ENCODE peak calls at places on chromosomes 1 and 21, in five cellular contexts. O, L, Y, X and F are unnamed samples.

GRCh38 chr1:54287176-54287650 is 87.2 kb downstream of the MRPL37 start:
- DNase-seq in L (peak), X (peak), O (peak), Y (no peak), F (peak)

GRCh38 chr1:89632213-89633102 is 462 bp upstream of the LRRC8C start:
- DNase-seq in X (peak), L (peak), Y (peak), O (peak), F (peak)

GRCh38 chr1:33047839-33048305 is 11.2 kb upstream of the AK2 start:
- DNase-seq in O (no peak), X (no peak), Y (no peak), L (no peak), F (no peak)

GRCh38 chr1:154213274-154213673 is 7.1 kb upstream of the CFAP141 start:
- DNase-seq in L (no peak), Y (peak), O (no peak), X (no peak), F (no peak)

GRCh38 chr1:172298146-172298545 is 122.3 kb upstream of the C1orf105 start:
- DNase-seq in X (no peak), Y (no peak), L (no peak), O (no peak), F (no peak)

GRCh38 chr1:180646547-180646946 is 14.7 kb downstream of the XPR1 start:
- DNase-seq in L (no peak), Y (no peak), X (no peak), O (no peak), F (no peak)

GRCh38 chr1:95033843-95034242 is 38.9 kb downstream of the ALG14 start:
- DNase-seq in Y (no peak), L (no peak), X (no peak), O (no peak), F (no peak)

GRCh38 chr1:112805155-112805853 is 90.2 kb upstream of the PPM1J start:
- DNase-seq in O (no peak), X (peak), L (no peak), Y (no peak), F (no peak)

GRCh38 chr1:208276757-208277435 is 32.7 kb upstream of the PLXNA2 start:
- DNase-seq in Y (no peak), O (no peak), L (no peak), X (no peak), F (no peak)

GRCh38 chr1:4215391-4215790 is 315.3 kb upstream of the C1orf174 start:
- DNase-seq in O (no peak), Y (no peak), X (no peak), L (no peak), F (no peak)

GRCh38 chr1:27542463-27543273 is 52.7 kb upstream of the WASF2 start:
- DNase-seq in X (peak), L (peak), Y (peak), O (peak), F (peak)

GRCh38 chr1:222417264-222417663 is 130.6 kb downstream of the HHIPL2 start:
- DNase-seq in O (no peak), X (no peak), Y (no peak), L (no peak), F (no peak)

GRCh38 chr1:20139776-20140612 is 871 bp downstream of the PLA2G2F start:
- DNase-seq in X (no peak), L (no peak), Y (no peak), O (no peak), F (peak)

GRCh38 chr1:25647863-25648262 is 31.3 kb downstream of the MAN1C1 start:
- DNase-seq in L (peak), Y (no peak), X (no peak), O (no peak), F (no peak)

GRCh38 chr21:37413553-37414291 is 47.1 kb downstream of the DYRK1A start:
- DNase-seq in Y (no peak), O (no peak), L (no peak), X (no peak), F (no peak)

GRCh38 chr21:43924421-43925095 is 59.5 kb downstream of the AGPAT3 start:
- DNase-seq in L (no peak), X (no peak), O (no peak), Y (no peak), F (no peak)

GRCh38 chr1:62841587-62842169 is 57.7 kb downstream of the ATG4C start:
- DNase-seq in O (no peak), X (peak), Y (peak), L (no peak), F (no peak)

GRCh38 chr21:16239659-16240265 is 510.0 kb downstream of the USP25 start:
- DNase-seq in X (no peak), O (no peak), L (no peak), Y (no peak), F (no peak)

GRCh38 chr1:84141177-84142003 is 2.7 kb upstream of the PRKACB start:
- DNase-seq in O (no peak), X (no peak), L (no peak), Y (no peak), F (no peak)
- TF ChIP-seq POLR2A in O (no peak), X (no peak), L (no peak), Y (no peak), F (no peak)

GRCh38 chr1:35855016-35855700 is 27.9 kb upstream of the AGO1 start:
- DNase-seq in X (no peak), Y (no peak), O (no peak), L (no peak), F (no peak)

GRCh38 chr1:35857830-35858229 is 25.2 kb upstream of the AGO1 start:
- DNase-seq in Y (no peak), X (no peak), L (no peak), O (no peak), F (no peak)

GRCh38 chr1:35852241-35852640 is 30.8 kb upstream of the AGO1 start:
- DNase-seq in Y (no peak), O (no peak), X (no peak), L (no peak), F (no peak)

GRCh38 chr1:35860680-35861079 is 22.3 kb upstream of the AGO1 start:
- DNase-seq in Y (no peak), L (no peak), X (no peak), O (no peak), F (no peak)

DNA sequence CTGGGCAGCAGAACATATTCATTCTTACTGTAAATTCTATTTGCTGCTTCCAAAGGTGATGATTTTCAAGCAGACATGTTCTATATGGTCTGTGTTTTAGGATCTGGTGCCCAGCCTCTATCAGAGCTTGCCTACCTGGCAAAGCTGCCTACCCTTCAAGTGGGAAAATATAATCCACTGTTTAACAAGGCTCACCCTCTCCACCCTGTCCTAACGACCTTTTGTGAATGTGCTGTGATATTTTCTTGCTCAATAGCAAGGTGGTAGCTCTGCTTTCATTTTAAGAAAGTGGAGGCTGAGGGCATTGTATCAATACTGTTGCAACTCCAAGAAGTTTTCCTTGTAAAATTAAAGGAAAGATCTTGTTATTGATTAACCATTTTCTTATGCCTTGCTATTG is 26.0 kb upstream of the AGO1 start:
- DNase-seq in O (no peak), L (no peak), Y (no peak), X (no peak), F (no peak)
- H3K27ac ChIP-seq in O (no peak), L (no peak), Y (no peak), X (no peak), F (no peak)

DNA sequence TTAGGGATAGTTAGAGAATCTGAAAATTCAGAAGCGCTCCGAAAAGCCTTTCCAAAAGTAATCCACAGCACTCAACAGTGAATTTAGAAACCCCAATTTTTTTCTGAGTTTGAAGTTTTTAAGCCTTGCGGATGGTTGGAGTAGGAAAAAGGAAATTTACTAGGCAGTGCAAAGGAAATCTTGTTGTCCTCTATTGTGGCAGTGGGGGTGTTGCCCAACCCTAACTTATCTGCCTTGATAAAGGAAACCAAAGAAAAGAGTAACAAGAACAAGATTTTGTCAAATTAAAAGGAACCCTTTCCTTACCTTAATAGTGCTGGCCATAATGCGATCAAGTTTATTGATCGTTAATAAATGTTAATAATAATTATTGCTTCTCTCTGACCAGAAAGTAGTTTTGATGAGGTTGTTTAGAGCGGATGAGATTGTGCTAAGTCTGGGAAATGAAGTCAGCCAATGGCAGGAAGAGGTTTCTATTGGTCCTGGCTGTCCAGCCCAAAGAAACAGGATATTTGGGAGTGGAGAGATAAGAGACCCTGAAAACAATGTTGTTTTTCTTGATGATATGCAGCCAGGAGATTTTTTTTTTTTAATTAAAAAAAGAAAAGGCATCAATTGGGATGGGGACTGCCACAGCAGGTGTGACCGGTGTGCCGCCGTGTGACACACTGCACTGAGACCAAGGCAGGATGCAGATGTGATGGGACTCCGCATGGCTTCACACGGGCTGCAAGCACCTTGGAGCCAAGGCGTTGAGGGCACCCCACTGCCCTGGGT is at the start of gene ERG:
- DNase-seq in L (peak), O (no peak), X (no peak), Y (no peak), F (no peak)
- TF ChIP-seq POLR2A in L (no peak), O (no peak), X (no peak), Y (no peak), F (no peak)

GRCh38 chr1:117562581-117563491 is 43.0 kb upstream of the TENT5C start:
- DNase-seq in Y (no peak), O (peak), L (no peak), X (no peak), F (no peak)
- H3K27ac ChIP-seq in Y (no peak), O (peak), L (no peak), X (no peak), F (no peak)